ENCODE peak calls at places on chromosome 4, in nine cellular contexts. W is suprapubic skin; V is effector CD4-positive, alpha-beta T cell; N is midbrain; U is activated CD8-positive, alpha-beta memory T cell treated with anti-CD3 and anti-CD28 coated beads for 48 hours; H is GM04504; J is cardiac fibroblast; K is CD8-positive, alpha-beta memory T cell; I is NCI-H69. G is an unnamed sample.

GRCh38 chr4:163335384-163335783 is 3.0 kb upstream of the NPY1R start:
- DNase-seq in W (no peak), V (no peak), N (no peak), U (no peak), H (no peak), J (no peak), K (no peak), I (no peak), G (no peak)

GRCh38 chr4:112007361-112007760 is 137.9 kb upstream of the FAM241A start:
- DNase-seq in W (no peak), V (no peak), N (no peak), U (no peak), H (no peak), J (no peak), K (no peak), I (no peak), G (no peak)

GRCh38 chr4:19348746-19349145 is 903.0 kb upstream of the SLIT2 start:
- DNase-seq in W (no peak), V (no peak), N (no peak), U (no peak), H (no peak), J (peak), K (no peak), I (no peak), G (no peak)

GRCh38 chr4:69984030-69984443 is 11.7 kb upstream of the STATH start:
- DNase-seq in W (no peak), V (no peak), N (no peak), U (no peak), H (no peak), J (peak), K (no peak), I (peak), G (peak)

GRCh38 chr4:183471960-183472708 is 27.7 kb downstream of the CDKN2AIP start:
- DNase-seq in W (peak), V (peak), N (peak), U (peak), H (peak), J (peak), K (peak), I (peak), G (peak)

GRCh38 chr4:85409251-85409650 is 65.7 kb upstream of the ARHGAP24 start:
- DNase-seq in W (no peak), V (no peak), N (no peak), U (no peak), H (no peak), J (peak), K (no peak), I (no peak), G (no peak)

GRCh38 chr4:21347142-21347541 is 601.4 kb downstream of the KCNIP4 start:
- DNase-seq in W (no peak), V (no peak), N (no peak), U (no peak), H (no peak), J (no peak), K (no peak), I (no peak), G (no peak)

GRCh38 chr4:103998752-103999151 is 279.0 kb upstream of the TACR3 start:
- DNase-seq in W (no peak), V (no peak), N (no peak), U (no peak), H (no peak), J (no peak), K (no peak), I (peak), G (no peak)

GRCh38 chr4:41683321-41683720 is 65.2 kb downstream of the PHOX2B start:
- DNase-seq in W (no peak), V (no peak), N (no peak), U (no peak), H (no peak), J (no peak), K (no peak), I (no peak), G (no peak)

G was measured in RKO.